ENCODE peak calls at places on chromosome 21, in six cellular contexts. One of them, this sample, is unnamed. For H3K27me3, the result is how much of the 10 kb centered on the place peaks cover.

GRCh38 chr21:26795866-26796329 is 49.3 kb downstream of the ADAMTS1 start:
- DNase-seq in tibial artery: peak
- DNase-seq in BE2C: peak
- DNase-seq in heart left ventricle: peak
- DNase-seq in left lung: no peak
- DNase-seq in upper lobe of right lung: no peak
- DNase-seq in this sample: peak

GRCh38 chr21:44842721-44843445 is 25.0 kb upstream of the SUMO3 start:
- DNase-seq in tibial artery: no peak
- DNase-seq in BE2C: no peak
- DNase-seq in heart left ventricle: no peak
- DNase-seq in left lung: no peak
- DNase-seq in upper lobe of right lung: no peak
- DNase-seq in this sample: no peak

GRCh38 chr21:45745256-45745655 is 101.7 kb downstream of the PCBP3 start:
- DNase-seq in tibial artery: no peak
- DNase-seq in BE2C: no peak
- DNase-seq in heart left ventricle: no peak
- DNase-seq in left lung: no peak
- DNase-seq in upper lobe of right lung: no peak
- DNase-seq in this sample: no peak

GRCh38 chr21:45289655-45290515 is 2.2 kb upstream of the POFUT2 start:
- DNase-seq in tibial artery: peak
- DNase-seq in BE2C: peak
- DNase-seq in heart left ventricle: no peak
- DNase-seq in left lung: no peak
- DNase-seq in upper lobe of right lung: no peak
- DNase-seq in this sample: no peak

GRCh38 chr21:45074048-45074817 is at the start of gene ADARB1:
- DNase-seq in tibial artery: no peak
- DNase-seq in BE2C: peak
- DNase-seq in heart left ventricle: peak
- DNase-seq in left lung: peak
- DNase-seq in upper lobe of right lung: peak
- DNase-seq in this sample: peak

GRCh38 chr21:30839304-30839703 is 9.7 kb upstream of the KRTAP7-1 start:
- DNase-seq in tibial artery: no peak
- DNase-seq in BE2C: peak
- DNase-seq in heart left ventricle: no peak
- DNase-seq in left lung: no peak
- DNase-seq in upper lobe of right lung: no peak
- DNase-seq in this sample: peak

GRCh38 chr21:43799301-43799840 is 10.0 kb downstream of the RRP1 start:
- DNase-seq in tibial artery: no peak
- DNase-seq in BE2C: no peak
- DNase-seq in heart left ventricle: no peak
- DNase-seq in left lung: no peak
- DNase-seq in upper lobe of right lung: no peak
- DNase-seq in this sample: no peak

GRCh38 chr21:46459356-46460112 is 843 bp downstream of the DIP2A start:
- DNase-seq in tibial artery: peak
- DNase-seq in BE2C: peak
- DNase-seq in heart left ventricle: peak
- DNase-seq in left lung: peak
- DNase-seq in upper lobe of right lung: peak
- DNase-seq in this sample: peak

GRCh38 chr21:27094182-27094948 is 127.5 kb upstream of the ADAMTS5 start:
- DNase-seq in tibial artery: no peak
- DNase-seq in BE2C: no peak
- DNase-seq in heart left ventricle: no peak
- DNase-seq in left lung: no peak
- DNase-seq in upper lobe of right lung: no peak
- DNase-seq in this sample: no peak

GRCh38 chr21:26461500-26461899 is 111.6 kb downstream of the CYYR1 start:
- DNase-seq in tibial artery: no peak
- DNase-seq in BE2C: no peak
- DNase-seq in heart left ventricle: no peak
- DNase-seq in left lung: no peak
- DNase-seq in upper lobe of right lung: no peak
- DNase-seq in this sample: peak

GRCh38 chr21:26368591-26368990 is 198.0 kb upstream of the APP start:
- DNase-seq in tibial artery: no peak
- DNase-seq in BE2C: no peak
- DNase-seq in heart left ventricle: no peak
- DNase-seq in left lung: no peak
- DNase-seq in upper lobe of right lung: no peak
- DNase-seq in this sample: no peak

GRCh38 chr21:46617267-46618051 is 12.6 kb upstream of the S100B start:
- DNase-seq in tibial artery: no peak
- DNase-seq in BE2C: no peak
- DNase-seq in heart left ventricle: no peak
- DNase-seq in left lung: no peak
- DNase-seq in upper lobe of right lung: no peak
- DNase-seq in this sample: no peak

GRCh38 chr21:44303490-44303981 is 3.7 kb downstream of the PFKL start:
- DNase-seq in tibial artery: no peak
- DNase-seq in BE2C: no peak
- DNase-seq in heart left ventricle: no peak
- DNase-seq in left lung: no peak
- DNase-seq in upper lobe of right lung: no peak
- DNase-seq in this sample: no peak

GRCh38 chr21:27649746-27650145 is 682.9 kb upstream of the ADAMTS5 start:
- DNase-seq in tibial artery: no peak
- DNase-seq in BE2C: no peak
- DNase-seq in heart left ventricle: no peak
- DNase-seq in left lung: no peak
- DNase-seq in upper lobe of right lung: no peak
- DNase-seq in this sample: peak

GRCh38 chr21:14864211-14865021 is 200.4 kb downstream of the NRIP1 start:
- DNase-seq in tibial artery: peak
- DNase-seq in BE2C: peak
- DNase-seq in heart left ventricle: peak
- DNase-seq in left lung: peak
- DNase-seq in upper lobe of right lung: peak
- DNase-seq in this sample: peak

GRCh38 chr21:40278345-40278744 is 411.1 kb downstream of the PCP4 start:
- DNase-seq in tibial artery: no peak
- DNase-seq in BE2C: no peak
- DNase-seq in heart left ventricle: no peak
- DNase-seq in left lung: no peak
- DNase-seq in upper lobe of right lung: no peak
- DNase-seq in this sample: peak

GRCh38 chr21:45542667-45543370 is 579 bp upstream of the SLC19A1 start:
- DNase-seq in tibial artery: peak
- DNase-seq in BE2C: no peak
- DNase-seq in heart left ventricle: peak
- DNase-seq in left lung: peak
- DNase-seq in upper lobe of right lung: peak
- DNase-seq in this sample: no peak

GRCh38 chr21:46189213-46189958 is 5.1 kb upstream of the SPATC1L start:
- DNase-seq in tibial artery: no peak
- DNase-seq in BE2C: no peak
- DNase-seq in heart left ventricle: no peak
- DNase-seq in left lung: no peak
- DNase-seq in upper lobe of right lung: peak
- DNase-seq in this sample: peak

GRCh38 chr21:35051287-35051818 is 2.3 kb upstream of the RUNX1 start:
- DNase-seq in tibial artery: peak
- DNase-seq in BE2C: peak
- DNase-seq in heart left ventricle: peak
- DNase-seq in left lung: peak
- DNase-seq in upper lobe of right lung: peak
- DNase-seq in this sample: peak

GRCh38 chr21:44024895-44025353 is 12.8 kb downstream of the TRAPPC10 start:
- DNase-seq in tibial artery: peak
- DNase-seq in BE2C: no peak
- DNase-seq in heart left ventricle: peak
- DNase-seq in left lung: no peak
- DNase-seq in upper lobe of right lung: no peak
- DNase-seq in this sample: peak

GRCh38 chr21:26715878-26716506 is 129.2 kb downstream of the ADAMTS1 start:
- DNase-seq in tibial artery: peak
- DNase-seq in BE2C: peak
- DNase-seq in heart left ventricle: peak
- DNase-seq in left lung: no peak
- DNase-seq in upper lobe of right lung: no peak
- DNase-seq in this sample: peak

GRCh38 chr21:16192900-16193299 is 463.1 kb downstream of the USP25 start:
- DNase-seq in tibial artery: peak
- DNase-seq in BE2C: no peak
- DNase-seq in heart left ventricle: no peak
- DNase-seq in left lung: no peak
- DNase-seq in upper lobe of right lung: no peak
- DNase-seq in this sample: peak

GRCh38 chr21:44509539-44509938 is 30.5 kb downstream of the KRTAP10-1 start:
- DNase-seq in tibial artery: no peak
- DNase-seq in BE2C: peak
- DNase-seq in heart left ventricle: peak
- DNase-seq in left lung: peak
- DNase-seq in upper lobe of right lung: peak
- DNase-seq in this sample: no peak

DNA sequence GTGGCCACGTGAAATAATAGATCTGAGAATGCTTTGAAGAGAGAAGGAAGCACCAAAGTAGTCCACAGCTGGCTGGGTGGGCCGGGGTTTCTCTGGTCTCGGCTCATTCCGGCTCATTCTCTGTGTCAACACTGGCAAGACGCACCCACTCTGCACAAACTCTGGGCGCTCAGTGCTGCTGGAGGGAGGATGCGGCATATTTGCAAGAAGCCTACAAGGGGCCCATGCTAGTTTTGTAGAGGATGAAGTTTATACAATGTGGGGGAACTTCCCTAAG is 28.8 kb upstream of the TMPRSS2 start:
- DNase-seq in tibial artery: no peak
- DNase-seq in BE2C: no peak
- DNase-seq in heart left ventricle: no peak
- DNase-seq in left lung: no peak
- DNase-seq in upper lobe of right lung: no peak
- DNase-seq in this sample: no peak
- H3K4me3 ChIP-seq in tibial artery: no peak
- H3K4me3 ChIP-seq in BE2C: no peak
- H3K4me3 ChIP-seq in heart left ventricle: no peak
- H3K4me3 ChIP-seq in left lung: no peak
- H3K4me3 ChIP-seq in upper lobe of right lung: no peak
- H3K4me3 ChIP-seq in this sample: no peak

DNA sequence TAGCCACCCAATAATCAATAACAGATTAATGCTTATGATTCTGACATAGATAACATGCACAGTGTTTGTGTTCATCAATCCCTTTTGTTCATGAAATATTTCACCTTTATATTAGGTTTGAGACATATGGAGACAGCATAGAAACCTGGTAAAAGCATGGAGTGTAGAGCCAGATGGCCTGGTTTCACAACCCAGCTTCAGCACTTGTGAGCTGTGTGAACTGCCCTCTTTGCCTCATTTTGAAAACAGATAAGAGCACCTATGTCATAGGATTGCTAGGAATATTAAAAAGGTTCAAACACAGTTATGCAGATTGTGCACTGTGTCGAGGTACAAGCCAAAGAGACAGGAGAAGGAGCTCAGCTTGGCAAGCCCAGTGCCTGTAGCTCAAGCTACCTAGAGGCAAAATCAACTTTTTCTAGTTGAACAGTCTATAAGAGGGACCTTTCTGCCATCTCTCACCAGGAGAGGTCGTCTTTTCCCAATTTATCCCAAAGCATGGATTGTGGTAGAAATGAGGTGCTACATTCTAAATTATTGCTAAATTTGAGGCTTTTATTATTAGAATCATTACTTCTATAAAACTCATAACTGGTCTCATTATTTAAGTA is 5.0 kb downstream of the CHODL start:
- DNase-seq in tibial artery: no peak
- DNase-seq in BE2C: peak
- DNase-seq in heart left ventricle: no peak
- DNase-seq in left lung: no peak
- DNase-seq in upper lobe of right lung: no peak
- DNase-seq in this sample: no peak
- TF ChIP-seq CTCF in tibial artery: no peak
- TF ChIP-seq CTCF in BE2C: peak
- TF ChIP-seq CTCF in heart left ventricle: no peak
- TF ChIP-seq CTCF in left lung: no peak
- TF ChIP-seq CTCF in upper lobe of right lung: no peak
- TF ChIP-seq CTCF in this sample: no peak

GRCh38 chr21:21064353-21064752 is 66.1 kb downstream of the NCAM2 start:
- DNase-seq in tibial artery: no peak
- DNase-seq in BE2C: no peak
- DNase-seq in heart left ventricle: no peak
- DNase-seq in left lung: no peak
- DNase-seq in upper lobe of right lung: no peak
- DNase-seq in this sample: no peak

GRCh38 chr21:21067375-21067774 is 69.2 kb downstream of the NCAM2 start:
- DNase-seq in tibial artery: no peak
- DNase-seq in BE2C: no peak
- DNase-seq in heart left ventricle: no peak
- DNase-seq in left lung: no peak
- DNase-seq in upper lobe of right lung: no peak
- DNase-seq in this sample: no peak

GRCh38 chr21:21063828-21064227 is 65.6 kb downstream of the NCAM2 start:
- DNase-seq in tibial artery: no peak
- DNase-seq in BE2C: no peak
- DNase-seq in heart left ventricle: no peak
- DNase-seq in left lung: no peak
- DNase-seq in upper lobe of right lung: no peak
- DNase-seq in this sample: no peak
- H3K27me3 ChIP-seq in tibial artery: under half
- H3K27me3 ChIP-seq in BE2C: under half
- H3K27me3 ChIP-seq in heart left ventricle: under half
- H3K27me3 ChIP-seq in left lung: under half
- H3K27me3 ChIP-seq in upper lobe of right lung: under half
- H3K27me3 ChIP-seq in this sample: under half

DNA sequence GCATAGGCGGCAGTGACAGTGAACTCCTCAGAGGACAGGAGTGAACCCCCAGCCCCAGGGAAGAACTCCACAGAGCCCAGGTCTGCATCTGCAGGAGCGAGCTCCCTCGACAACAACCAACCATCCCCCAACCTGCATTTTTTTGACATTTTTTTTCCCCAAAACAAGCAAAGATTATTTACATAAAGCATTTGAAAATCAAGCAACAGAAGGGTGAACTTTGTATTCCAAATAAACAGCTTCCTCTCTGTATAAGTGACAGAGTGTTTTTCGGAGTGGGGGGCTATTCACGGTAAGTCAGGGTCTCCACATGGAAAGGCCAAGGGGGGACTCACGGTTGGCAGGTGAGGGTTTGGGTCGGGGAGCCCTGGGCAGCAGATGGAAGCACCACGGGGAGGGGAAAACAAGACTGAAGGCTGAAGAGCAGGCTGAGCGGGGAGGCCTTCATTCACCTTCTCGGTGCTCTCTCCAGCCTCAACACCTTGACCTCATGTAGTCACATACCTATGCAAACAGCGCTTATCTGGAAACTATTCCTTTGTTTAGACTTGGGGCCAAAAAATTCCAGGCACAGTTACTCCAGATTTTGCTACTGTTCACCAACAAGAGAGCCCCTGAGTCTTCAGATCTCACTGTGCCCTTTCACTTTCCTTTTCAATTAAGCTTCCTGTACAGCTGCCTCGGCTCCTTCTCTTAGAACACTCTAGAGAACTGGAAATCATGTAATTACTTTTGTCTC is 27.6 kb downstream of the C2CD2 start:
- DNase-seq in tibial artery: no peak
- DNase-seq in BE2C: no peak
- DNase-seq in heart left ventricle: no peak
- DNase-seq in left lung: no peak
- DNase-seq in upper lobe of right lung: no peak
- DNase-seq in this sample: peak
- H3K4me3 ChIP-seq in tibial artery: peak
- H3K4me3 ChIP-seq in BE2C: no peak
- H3K4me3 ChIP-seq in heart left ventricle: peak
- H3K4me3 ChIP-seq in left lung: peak
- H3K4me3 ChIP-seq in upper lobe of right lung: peak
- H3K4me3 ChIP-seq in this sample: peak